ENCODE peak calls at places on chromosomes 2 and 18, in four cellular contexts. T is lung, F is body of pancreas, S is mammary epithelial cell. X is an unnamed sample.
A peak's percentile ranks its signal among the peaks of the same experiment; 100 is the strongest.

GRCh38 chr2:3229221-3229620 is 148.4 kb downstream of the EIPR1 start:
- DNase-seq in F (no peak), S (no peak), T (no peak), X (no peak)

GRCh38 chr2:203858176-203858575 is 9.4 kb upstream of the CTLA4 start:
- DNase-seq in T (no peak), F (no peak), S (no peak), X (no peak)

GRCh38 chr18:35942133-35942532 is 30.3 kb upstream of the RMP24 start:
- DNase-seq in T (peak; percentile 15), F (no peak), S (no peak), X (no peak)

GRCh38 chr2:176079851-176080539 is 3.8 kb downstream of the EVX2 start:
- DNase-seq in S (no peak), F (peak; percentile 33), T (no peak), X (no peak)

GRCh38 chr2:88350641-88351601 is 101.6 kb downstream of the FOXI3 start:
- DNase-seq in S (peak; percentile 47), T (peak; percentile 66), F (peak; percentile 79), X (peak; percentile 23)

GRCh38 chr2:54704688-54705605 is 18.5 kb upstream of the EML6 start:
- DNase-seq in T (no peak), F (no peak), S (peak; percentile 40), X (no peak)

GRCh38 chr2:208379192-208379591 is 27.4 kb upstream of the PTH2R start:
- DNase-seq in T (no peak), S (no peak), F (no peak), X (no peak)

GRCh38 chr2:230417436-230417835 is 1.4 kb downstream of the SP100 start:
- DNase-seq in T (no peak), S (no peak), F (no peak), X (no peak)

GRCh38 chr2:81260320-81260719 is 955.8 kb upstream of the LRRTM1 start:
- DNase-seq in S (no peak), T (no peak), F (no peak), X (no peak)

GRCh38 chr2:17229414-17229813 is 288.8 kb downstream of the RAD51AP2 start:
- DNase-seq in F (no peak), S (no peak), T (no peak), X (no peak)

GRCh38 chr2:40844353-40845277 is 392.7 kb upstream of the SLC8A1 start:
- DNase-seq in T (peak; percentile 30), F (peak; percentile 39), S (peak; percentile 30), X (no peak)
- TF ChIP-seq CTCF in T (no peak), F (peak; percentile 48), S (peak; percentile 8), X (no peak)

DNA sequence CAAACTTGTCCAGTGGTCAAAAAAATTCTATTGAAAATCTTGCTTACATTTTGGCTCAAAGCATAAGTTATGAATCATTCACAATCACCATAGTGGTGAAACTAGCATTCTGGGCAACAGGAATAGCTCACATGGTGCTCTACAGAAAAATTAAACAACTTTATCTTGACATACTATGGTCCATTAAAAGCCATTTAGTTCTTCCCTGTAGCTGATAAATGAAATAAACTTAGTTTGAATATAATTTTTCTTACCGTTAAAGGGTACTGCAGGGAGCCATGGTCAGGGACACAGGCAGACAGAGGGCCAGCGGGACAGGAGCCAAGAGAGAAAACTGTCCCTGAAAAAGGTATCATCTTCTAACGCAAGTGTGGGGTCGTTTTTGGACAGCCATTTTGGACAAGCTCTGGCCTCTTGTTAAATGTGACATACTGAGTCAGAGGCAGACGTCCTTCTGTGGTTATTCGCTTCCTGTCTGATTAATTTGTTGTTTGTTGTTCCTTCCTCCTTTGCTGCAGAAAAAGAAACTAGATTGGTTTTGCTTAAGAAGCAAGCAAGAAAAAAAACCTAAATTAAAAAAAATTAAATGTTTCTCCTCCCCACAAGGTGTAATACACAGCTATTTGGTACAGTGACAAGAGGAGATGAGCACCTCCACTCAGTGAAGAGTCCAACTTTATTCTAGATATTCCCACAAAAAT is at the start of gene WIPF1:
- DNase-seq in F (peak; percentile 19), T (no peak), S (peak; percentile 42), X (no peak)
- H3K4me3 ChIP-seq in F (no peak within 1 kb of the TSS), T (no peak within 1 kb of the TSS), S (no peak within 1 kb of the TSS), X (no peak within 1 kb of the TSS)

GRCh38 chr2:113977660-113978523 is 88.0 kb downstream of the ACTR3 start:
- DNase-seq in F (peak; percentile 55), S (peak; percentile 94), T (no peak), X (no peak)
- TF ChIP-seq CTCF in F (peak; percentile 70), S (peak; percentile 66), T (peak; percentile 7), X (peak; percentile 37)

DNA sequence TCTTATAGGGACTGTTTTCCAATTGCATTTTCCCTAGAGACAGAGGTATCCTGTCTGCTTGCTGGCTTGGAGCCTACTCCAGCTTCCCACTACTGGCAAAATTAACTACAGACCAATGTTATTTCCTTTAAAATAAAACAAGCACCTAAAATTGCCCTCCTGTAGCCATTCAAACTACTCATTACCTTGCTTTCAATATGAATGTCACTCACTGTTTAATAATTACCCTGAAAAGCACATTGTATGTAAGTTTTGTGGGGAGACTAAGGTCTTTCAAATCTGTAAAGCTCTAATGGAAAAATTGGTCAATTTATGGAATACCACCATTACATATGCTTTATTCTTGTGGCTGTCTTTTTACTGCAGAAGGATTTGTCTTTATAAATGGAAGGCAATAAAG is 87.3 kb downstream of the DOCK10 start:
- DNase-seq in T (no peak), S (no peak), F (no peak), X (no peak)
- H3K4me3 ChIP-seq in T (no peak overlapping the region), S (no peak overlapping the region), F (no peak overlapping the region), X (no peak overlapping the region)

GRCh38 chr2:163259489-163259888 is 420.9 kb upstream of the KCNH7 start:
- DNase-seq in S (no peak), F (no peak), T (no peak), X (no peak)
- TF ChIP-seq CTCF in S (no peak), F (no peak), T (no peak), X (no peak)

GRCh38 chr2:237702439-237703397 is 75.3 kb downstream of the LRRFIP1 start:
- DNase-seq in F (peak; percentile 66), S (peak; percentile 46), T (no peak), X (no peak)
- H3K4me3 ChIP-seq in F (no peak overlapping the region), S (no peak overlapping the region), T (no peak overlapping the region), X (peak overlapping the region; percentile 28)

X was measured in dorsolateral prefrontal cortex.